ENCODE peak calls at places on chromosome 13, in eight cellular contexts. W is CD8-positive, alpha-beta T cell; L is ovary; E is right atrium auricular region; T is cardiac muscle cell; N is esophagus muscularis mucosa; J is OCI-LY7; R is pancreas. B is an unnamed sample. For H3K4me1, the result is how much of the 10 kb centered on the place peaks cover.

GRCh38 chr13:66618702-66619101 is 611.4 kb downstream of the PCDH9 start:
- DNase-seq in W (no peak), L (no peak), E (no peak), T (peak), N (no peak), J (peak), R (no peak), B (peak)

GRCh38 chr13:110648848-110649421 is 33.6 kb downstream of the NAXD start:
- DNase-seq in W (no peak), L (no peak), E (no peak), T (no peak), N (no peak), J (no peak), R (no peak), B (no peak)

GRCh38 chr13:42177189-42177588 is 94.8 kb upstream of the AKAP11 start:
- DNase-seq in W (no peak), L (no peak), E (no peak), T (no peak), N (no peak), J (no peak), R (no peak), B (no peak)

GRCh38 chr13:51541037-51541436 is 43.2 kb upstream of the WDFY2 start:
- DNase-seq in W (no peak), L (no peak), E (no peak), T (no peak), N (no peak), J (no peak), R (no peak), B (no peak)

GRCh38 chr13:56924401-56924800 is 216.3 kb upstream of the PRR20A start:
- DNase-seq in W (no peak), L (no peak), E (no peak), T (no peak), N (no peak), J (no peak), R (no peak), B (no peak)

GRCh38 chr13:101398920-101399319 is 17.4 kb downstream of the NALCN start:
- DNase-seq in W (no peak), L (no peak), E (no peak), T (peak), N (peak), J (no peak), R (no peak), B (peak)

GRCh38 chr13:51771418-51772104 is 32.4 kb downstream of the DHRS12 start:
- DNase-seq in W (no peak), L (no peak), E (peak), T (no peak), N (no peak), J (no peak), R (peak), B (no peak)

GRCh38 chr13:53782400-53783030 is 753.9 kb downstream of the OLFM4 start:
- DNase-seq in W (no peak), L (no peak), E (no peak), T (peak), N (no peak), J (peak), R (peak), B (peak)

GRCh38 chr13:51856998-51857397 is 4.8 kb upstream of the CCDC70 start:
- DNase-seq in W (no peak), L (no peak), E (no peak), T (no peak), N (no peak), J (no peak), R (no peak), B (no peak)

DNA sequence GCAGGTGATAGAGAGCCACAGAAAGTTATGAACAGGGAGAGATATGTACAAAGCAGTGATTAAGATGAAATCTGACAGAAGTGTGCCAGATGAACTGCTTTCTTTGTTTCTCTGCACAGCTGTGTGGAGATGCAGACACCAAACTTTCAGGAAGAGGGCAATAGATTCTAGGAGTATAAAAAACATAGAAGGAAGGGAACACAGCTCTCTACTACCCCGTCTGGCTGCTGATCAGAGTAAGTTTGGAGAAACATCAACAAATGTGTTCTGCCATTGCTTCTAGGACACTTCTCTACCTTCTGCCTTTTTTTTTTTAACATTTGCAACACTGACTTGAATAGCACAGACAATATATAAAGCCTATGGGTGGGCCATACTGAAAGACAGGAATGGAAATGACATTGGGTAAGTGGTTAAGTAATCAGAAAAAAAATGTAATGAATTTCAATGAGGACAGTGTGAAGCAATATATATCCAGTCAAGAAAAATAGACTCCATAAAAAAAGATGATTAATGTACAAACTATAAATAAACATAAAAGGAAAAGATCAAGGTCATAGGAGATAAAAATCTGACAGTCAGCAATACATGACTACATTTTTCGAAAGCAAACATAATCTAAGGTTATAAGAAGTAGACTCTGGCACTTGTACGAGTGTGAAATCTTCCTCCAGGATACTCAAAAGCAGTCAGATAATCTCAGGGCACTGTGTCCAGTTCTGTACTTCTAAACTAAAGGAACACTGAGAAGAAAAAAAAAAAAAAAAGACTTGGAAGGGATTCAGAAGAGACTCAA is 21.4 kb downstream of the NUFIP1 start:
- DNase-seq in W (no peak), L (no peak), E (no peak), T (peak), N (no peak), J (no peak), R (no peak), B (no peak)
- TF ChIP-seq CTCF in W (no peak), L (no peak), E (no peak), T (peak), N (no peak), J (no peak), R (no peak), B (no peak)

GRCh38 chr13:40966298-40966697 is 52.8 kb downstream of the ELF1 start:
- DNase-seq in W (no peak), L (no peak), E (no peak), T (no peak), N (no peak), J (no peak), R (no peak), B (no peak)
- H3K4me1 ChIP-seq in W (half or more), L (under half), E (under half), T (under half), N (half or more), J (half or more), R (under half), B (under half)

DNA sequence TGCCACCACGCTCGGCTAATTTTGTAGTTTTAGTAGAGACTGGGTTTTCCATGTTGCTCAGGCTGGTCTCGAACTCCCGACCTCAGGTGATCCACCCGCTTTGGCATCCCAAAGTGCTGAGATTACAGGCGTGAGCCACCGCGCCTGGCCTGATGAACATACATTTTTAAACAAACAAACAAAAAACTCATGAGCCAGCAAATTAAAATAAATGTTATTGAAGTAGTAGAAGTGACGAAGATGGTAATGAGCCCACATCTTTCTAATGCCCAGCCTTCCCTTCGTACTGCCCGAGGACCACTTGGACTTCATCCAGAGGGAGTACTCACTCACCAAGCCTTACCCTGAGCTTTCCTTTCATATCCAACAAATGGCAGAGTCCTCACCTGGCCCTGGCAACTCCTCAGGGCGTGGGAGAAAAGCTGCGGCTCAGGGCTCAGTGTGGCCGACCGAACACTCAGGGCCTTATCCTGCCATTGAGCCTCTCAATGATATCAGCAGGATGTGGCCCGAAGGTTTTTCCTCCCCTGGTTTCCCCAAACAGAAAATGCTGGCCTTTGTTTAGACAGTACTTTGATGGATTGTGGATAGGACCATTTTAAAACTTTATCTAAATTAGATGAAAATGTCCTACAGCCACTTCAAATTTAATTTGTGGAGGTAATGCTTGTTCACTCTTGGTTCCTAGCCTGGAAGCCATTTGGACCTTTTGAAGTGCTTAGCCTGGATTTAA is 22.8 kb upstream of the ABCC4 start:
- DNase-seq in W (no peak), L (no peak), E (no peak), T (no peak), N (no peak), J (no peak), R (no peak), B (no peak)
- TF ChIP-seq CTCF in W (no peak), L (no peak), E (no peak), T (no peak), N (no peak), J (no peak), R (no peak), B (no peak)

DNA sequence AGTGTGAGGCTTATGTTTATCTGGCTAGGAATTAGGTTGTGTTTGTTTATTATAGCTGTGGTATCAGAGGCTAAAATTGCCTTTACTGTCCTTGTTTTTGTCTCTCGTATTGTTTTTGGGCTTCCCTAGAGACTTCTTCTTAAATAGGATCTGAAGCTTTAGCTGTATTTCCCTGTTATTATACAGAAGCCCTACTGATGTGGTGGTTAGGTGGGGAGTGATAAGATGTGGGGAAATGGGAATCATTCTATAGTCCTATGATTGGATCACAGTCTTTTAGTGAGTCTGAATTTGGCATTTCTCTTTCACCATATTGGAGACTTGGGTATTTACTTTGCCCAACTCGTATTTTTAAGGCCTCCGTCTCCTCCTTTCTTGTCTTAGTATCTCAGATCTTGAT is 8.3 kb upstream of the KL start:
- DNase-seq in W (no peak), L (no peak), E (no peak), T (no peak), N (no peak), J (no peak), R (no peak), B (no peak)
- H3K4me1 ChIP-seq in W (under half), L (under half), E (under half), T (under half), N (under half), J (under half), R (under half), B (under half)

GRCh38 chr13:50171585-50172282 is 156.5 kb downstream of the KCNRG start:
- DNase-seq in W (no peak), L (no peak), E (no peak), T (no peak), N (no peak), J (no peak), R (no peak), B (peak)

GRCh38 chr13:50167224-50167947 is 152.1 kb downstream of the KCNRG start:
- DNase-seq in W (no peak), L (no peak), E (no peak), T (no peak), N (no peak), J (no peak), R (no peak), B (no peak)

GRCh38 chr13:50168803-50169202 is 153.6 kb downstream of the KCNRG start:
- DNase-seq in W (no peak), L (no peak), E (no peak), T (no peak), N (no peak), J (no peak), R (no peak), B (no peak)

GRCh38 chr13:50167967-50168366 is 152.7 kb downstream of the KCNRG start:
- DNase-seq in W (no peak), L (no peak), E (no peak), T (no peak), N (peak), J (no peak), R (no peak), B (no peak)

DNA sequence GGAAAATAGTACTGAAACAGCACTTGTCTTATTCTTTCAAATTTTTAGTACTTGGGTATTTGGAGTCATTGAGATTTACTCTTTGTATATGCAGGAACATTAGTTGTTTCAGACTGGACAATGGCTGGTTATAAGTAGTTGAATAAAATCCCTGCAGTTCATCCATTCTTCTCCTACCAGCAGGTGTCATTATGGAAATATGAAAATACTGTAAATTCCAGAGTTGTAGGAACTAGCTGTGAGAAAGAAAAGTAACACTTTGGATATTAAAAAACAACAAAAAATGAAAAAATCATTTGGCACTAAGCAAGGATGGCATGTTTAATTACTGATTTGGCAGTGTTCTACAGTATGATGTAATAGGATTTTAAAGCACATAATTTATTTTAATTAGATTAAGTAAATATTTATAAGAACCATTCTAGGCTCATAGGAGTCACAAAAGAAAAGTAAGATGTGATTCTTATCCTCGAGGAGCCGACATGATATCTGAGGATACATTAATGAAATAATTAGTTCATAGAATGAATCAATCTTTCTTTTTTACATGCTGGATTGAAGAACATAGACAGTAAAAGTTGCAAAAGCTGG is 155.3 kb downstream of the KCNRG start:
- DNase-seq in W (no peak), L (no peak), E (no peak), T (peak), N (no peak), J (no peak), R (no peak), B (no peak)
- TF ChIP-seq CTCF in W (no peak), L (no peak), E (no peak), T (peak), N (peak), J (peak), R (peak), B (peak)

GRCh38 chr13:21216332-21216731 is 39.9 kb downstream of the MRPL57 start:
- DNase-seq in W (no peak), L (no peak), E (no peak), T (no peak), N (peak), J (no peak), R (no peak), B (no peak)
- H3K4me1 ChIP-seq in W (under half), L (under half), E (under half), T (under half), N (under half), J (under half), R (under half), B (under half)

GRCh38 chr13:102846261-102847015 is 606 bp downstream of the ERCC5 start:
- DNase-seq in W (peak), L (no peak), E (no peak), T (peak), N (no peak), J (peak), R (no peak), B (peak)

GRCh38 chr13:102848956-102849355 is 3.1 kb downstream of the ERCC5 start:
- DNase-seq in W (no peak), L (no peak), E (no peak), T (no peak), N (no peak), J (no peak), R (no peak), B (no peak)

GRCh38 chr13:102847272-102848234 is 1.7 kb downstream of the ERCC5 start:
- DNase-seq in W (no peak), L (no peak), E (no peak), T (peak), N (no peak), J (peak), R (no peak), B (peak)

GRCh38 chr13:102845630-102846260 is at the start of gene ERCC5:
- DNase-seq in W (peak), L (peak), E (peak), T (peak), N (peak), J (peak), R (peak), B (peak)

GRCh38 chr13:102845289-102845629 is 573 bp upstream of the ERCC5 start:
- DNase-seq in W (no peak), L (no peak), E (no peak), T (no peak), N (no peak), J (no peak), R (no peak), B (no peak)
- TF ChIP-seq CTCF in W (no peak), L (no peak), E (no peak), T (no peak), N (no peak), J (no peak), R (no peak), B (no peak)

GRCh38 chr13:46662690-46663089 is 109.7 kb downstream of the LRCH1 start:
- DNase-seq in W (no peak), L (no peak), E (no peak), T (no peak), N (no peak), J (no peak), R (no peak), B (no peak)

GRCh38 chr13:46660408-46660807 is 107.4 kb downstream of the LRCH1 start:
- DNase-seq in W (no peak), L (no peak), E (no peak), T (no peak), N (no peak), J (no peak), R (no peak), B (no peak)

GRCh38 chr13:46656786-46657185 is 103.8 kb downstream of the LRCH1 start:
- DNase-seq in W (no peak), L (no peak), E (no peak), T (no peak), N (no peak), J (no peak), R (no peak), B (no peak)

GRCh38 chr13:46660859-46661258 is 107.9 kb downstream of the LRCH1 start:
- DNase-seq in W (no peak), L (no peak), E (no peak), T (no peak), N (no peak), J (no peak), R (no peak), B (no peak)

DNA sequence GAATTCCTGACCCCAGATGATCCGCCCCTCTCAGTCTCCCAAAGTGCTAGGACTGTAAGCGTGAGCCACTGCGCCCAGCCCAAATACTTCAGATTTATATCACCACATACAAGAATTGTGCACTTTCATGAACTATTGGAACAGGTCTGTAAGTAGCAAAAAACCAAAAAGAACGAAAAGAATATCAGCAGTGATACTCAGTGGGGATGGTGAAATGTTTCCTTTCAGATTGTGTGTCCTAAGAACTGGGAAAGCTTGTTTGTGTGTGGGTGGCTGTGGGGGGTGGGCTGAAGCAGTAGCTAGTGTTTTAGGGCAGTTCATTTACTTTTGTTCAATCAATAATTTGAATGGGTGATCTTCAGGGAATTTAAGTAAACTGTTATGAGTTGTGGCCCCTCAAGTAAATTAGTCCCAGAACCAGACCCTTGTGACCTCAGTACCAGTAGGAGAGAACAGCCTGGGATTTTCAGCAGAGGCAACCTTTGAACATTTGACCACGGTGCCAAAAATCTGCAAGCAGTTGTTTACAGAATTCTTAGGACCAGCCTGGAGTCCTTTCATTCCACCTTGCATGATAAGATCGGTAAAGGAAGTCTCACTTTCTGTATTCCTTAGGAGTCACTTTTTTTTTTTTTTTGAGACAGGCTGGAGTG is 106.6 kb downstream of the LRCH1 start:
- DNase-seq in W (no peak), L (no peak), E (no peak), T (no peak), N (no peak), J (no peak), R (peak), B (no peak)
- H3K4me1 ChIP-seq in W (under half), L (under half), E (under half), T (under half), N (half or more), J (under half), R (under half), B (under half)